ENCODE peak calls at places on chromosomes 5 and 9, in seven cellular contexts. B is H1, G is HCT116, F is HepG2, W is K562, E is GM12878, J is SK-N-SH. N is an unnamed sample.

GRCh38 chr5:93399675-93400074 is 181.3 kb downstream of the NR2F1-AS1 start:
- DNase-seq in B (no peak), G (no peak), F (no peak), W (no peak), E (no peak), J (no peak), N (no peak)

GRCh38 chr5:103582364-103582763 is 19.8 kb upstream of the NUDT12 start:
- DNase-seq in B (no peak), G (peak; percentile 53), F (peak; percentile 35), W (peak; percentile 61), E (peak; percentile 5), J (peak; percentile 32), N (peak; percentile 65)

GRCh38 chr5:89343666-89344065 is 460.7 kb upstream of the MEF2C start:
- DNase-seq in B (no peak), G (no peak), F (no peak), W (peak; percentile 43), E (peak; percentile 97), J (no peak), N (peak; percentile 8)

GRCh38 chr9:124254261-124254682 is 3.5 kb upstream of the NEK6 start:
- DNase-seq in B (no peak), G (no peak), F (no peak), W (no peak), E (peak; percentile 96), J (no peak), N (no peak)

GRCh38 chr5:56278267-56278826 is 45.2 kb upstream of the ANKRD55 start:
- DNase-seq in B (no peak), G (no peak), F (no peak), W (no peak), E (no peak), J (no peak), N (peak; percentile 84)

GRCh38 chr9:134664446-134664845 is 22.8 kb downstream of the COL5A1 start:
- DNase-seq in B (no peak), G (no peak), F (no peak), W (no peak), E (no peak), J (no peak), N (no peak)

GRCh38 chr5:179486596-179487051 is 63.7 kb upstream of the RUFY1 start:
- DNase-seq in B (no peak), G (no peak), F (no peak), W (no peak), E (no peak), J (no peak), N (no peak)

GRCh38 chr9:12014488-12014887 is 678.7 kb upstream of the TYRP1 start:
- DNase-seq in B (no peak), G (no peak), F (no peak), W (no peak), E (no peak), J (no peak), N (no peak)

GRCh38 chr5:12522116-12522515 is 617.9 kb upstream of the CTNND2 start:
- DNase-seq in B (no peak), G (no peak), F (no peak), W (no peak), E (no peak), J (no peak), N (no peak)

GRCh38 chr5:90037646-90038045 is 371.9 kb downstream of the CETN3 start:
- DNase-seq in B (no peak), G (no peak), F (no peak), W (peak; percentile 1), E (no peak), J (no peak), N (no peak)

GRCh38 chr9:126222835-126223431 is 103.7 kb upstream of the MVB12B start:
- DNase-seq in B (peak; percentile 49), G (no peak), F (no peak), W (no peak), E (no peak), J (no peak), N (no peak)

DNA sequence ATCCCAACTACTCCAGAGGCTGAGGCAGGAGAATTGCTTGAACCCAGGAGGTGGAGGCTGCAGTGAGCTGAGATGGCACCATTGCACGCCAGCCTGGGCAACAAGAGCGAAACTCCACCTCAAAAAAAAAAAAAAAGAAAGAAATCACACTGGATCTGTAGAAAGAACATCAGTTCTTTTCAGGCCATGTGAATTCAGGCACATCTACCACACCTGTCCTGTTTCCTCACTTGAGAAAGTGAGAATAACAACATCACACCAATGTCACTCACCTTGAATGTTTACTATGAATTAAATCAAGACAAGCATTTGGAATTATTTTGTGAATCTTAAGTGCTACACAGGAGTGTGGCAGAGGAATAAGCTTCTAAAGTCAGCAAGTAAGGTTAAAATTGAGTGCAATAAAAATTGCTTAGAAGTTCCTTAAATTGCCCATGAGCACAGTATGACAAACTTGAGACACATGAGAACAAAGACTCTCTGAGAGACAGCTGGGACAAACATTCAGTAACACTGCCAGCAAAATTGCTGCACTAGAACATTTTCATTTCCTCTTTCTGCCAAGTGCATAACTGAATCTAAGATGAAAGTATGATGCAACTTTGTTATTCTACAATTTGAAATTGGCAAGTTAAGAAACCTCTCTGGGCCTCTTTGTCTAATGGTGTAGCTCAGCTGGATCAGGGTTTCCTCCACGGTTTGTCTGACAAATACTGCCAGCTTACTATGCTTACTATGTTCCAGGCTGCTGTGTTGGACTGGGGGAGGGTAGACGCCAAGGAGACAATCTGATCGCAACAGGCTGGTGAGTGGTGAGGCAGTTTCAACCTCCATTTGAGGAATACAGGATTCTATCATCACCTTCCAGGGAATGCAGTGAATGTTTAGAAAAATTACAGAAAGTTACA is 1.9 kb upstream of the RIC1 start:
- DNase-seq in B (no peak), G (no peak), F (no peak), W (peak; percentile 76), E (peak; percentile 94), J (peak; percentile 7), N (peak; percentile 79)
- TF ChIP-seq POLR2AphosphoS5 in B (no peak), G (no peak), F (no peak), W (no peak), E (peak; percentile 94), J (no peak), N (peak; percentile 19)

GRCh38 chr5:61886214-61886613 is 419.8 kb upstream of the KIF2A start:
- DNase-seq in B (no peak), G (no peak), F (no peak), W (no peak), E (no peak), J (no peak), N (no peak)

GRCh38 chr5:61884242-61884855 is 421.7 kb upstream of the KIF2A start:
- DNase-seq in B (no peak), G (no peak), F (no peak), W (no peak), E (no peak), J (no peak), N (no peak)

GRCh38 chr5:61882901-61883500 is 423.0 kb upstream of the KIF2A start:
- DNase-seq in B (no peak), G (no peak), F (no peak), W (no peak), E (no peak), J (no peak), N (no peak)

GRCh38 chr5:61878471-61878870 is 427.5 kb upstream of the KIF2A start:
- DNase-seq in B (no peak), G (no peak), F (no peak), W (no peak), E (no peak), J (peak; percentile 15), N (no peak)

GRCh38 chr5:61881821-61882220 is 424.2 kb upstream of the KIF2A start:
- DNase-seq in B (no peak), G (no peak), F (no peak), W (no peak), E (no peak), J (no peak), N (no peak)
- TF ChIP-seq MAX in B (peak; percentile 69), G (no peak), F (no peak), W (no peak), E (no peak), J (no peak), N (no peak)

GRCh38 chr9:94949330-94949729 is 222.8 kb downstream of the AOPEP start:
- DNase-seq in B (no peak), G (no peak), F (no peak), W (no peak), E (no peak), J (no peak), N (no peak)

GRCh38 chr9:94948567-94949235 is 222.2 kb downstream of the AOPEP start:
- DNase-seq in B (no peak), G (no peak), F (no peak), W (no peak), E (no peak), J (no peak), N (no peak)

GRCh38 chr9:94946256-94946655 is 219.8 kb downstream of the AOPEP start:
- DNase-seq in B (no peak), G (no peak), F (no peak), W (no peak), E (no peak), J (no peak), N (no peak)

GRCh38 chr9:94944623-94945022 is 218.1 kb downstream of the AOPEP start:
- DNase-seq in B (no peak), G (no peak), F (no peak), W (no peak), E (no peak), J (no peak), N (no peak)

DNA sequence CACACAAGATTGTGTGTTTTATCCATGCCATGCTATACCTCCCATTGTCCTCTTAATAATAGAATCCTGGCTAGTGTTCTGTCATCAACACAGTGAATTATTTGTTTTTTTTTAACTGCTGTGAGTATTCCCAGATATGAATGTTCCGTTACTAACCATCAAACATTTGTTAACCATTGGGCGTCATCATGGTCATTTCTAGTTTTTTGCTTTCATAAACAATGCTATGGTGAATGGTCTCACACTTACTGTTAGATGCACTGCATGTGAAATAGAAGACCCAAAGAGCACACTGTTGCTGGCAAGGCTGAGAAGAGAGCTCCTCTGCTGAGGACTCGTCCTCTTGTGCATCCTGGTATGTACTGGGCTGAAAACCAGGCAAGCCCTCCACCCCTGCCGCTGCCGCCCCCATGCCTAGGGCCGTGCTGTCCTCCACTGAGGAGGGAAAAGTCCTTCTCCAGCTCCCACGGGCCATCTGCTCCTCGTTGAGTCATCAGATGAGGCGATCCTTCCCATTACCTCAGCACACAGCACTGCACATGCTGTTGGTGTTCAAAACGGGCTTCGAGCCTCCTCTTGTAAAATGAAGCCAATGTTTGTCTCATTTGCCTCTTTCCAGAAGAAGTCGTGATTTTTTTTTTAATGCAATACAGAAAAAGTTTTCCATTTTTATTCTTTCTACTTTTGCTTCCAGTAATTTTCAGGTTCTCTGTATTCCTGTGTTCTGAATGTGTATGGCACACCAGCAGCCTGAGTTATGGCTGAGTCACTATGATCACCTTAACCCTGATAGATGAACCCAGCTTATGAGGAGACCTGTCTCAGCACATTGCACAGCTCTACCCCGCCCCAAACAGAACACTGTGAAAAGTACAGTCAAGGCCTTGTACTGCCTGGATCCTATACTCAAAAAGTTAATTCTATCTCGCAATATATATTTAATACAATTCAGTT is 219.0 kb downstream of the AOPEP start:
- DNase-seq in B (no peak), G (no peak), F (no peak), W (peak; percentile 57), E (no peak), J (no peak), N (peak; percentile 55)
- TF ChIP-seq POLR2AphosphoS5 in B (no peak), G (no peak), F (no peak), W (no peak), E (no peak), J (no peak), N (no peak)

GRCh38 chr5:165031361-165031760 is 1525.9 kb downstream of the MAT2B start:
- DNase-seq in B (no peak), G (no peak), F (no peak), W (no peak), E (no peak), J (no peak), N (no peak)

GRCh38 chr5:165039748-165040147 is 1534.3 kb downstream of the MAT2B start:
- DNase-seq in B (no peak), G (no peak), F (no peak), W (no peak), E (no peak), J (no peak), N (no peak)

GRCh38 chr5:165035520-165035919 is 1530.1 kb downstream of the MAT2B start:
- DNase-seq in B (no peak), G (no peak), F (no peak), W (no peak), E (no peak), J (no peak), N (no peak)
- TF ChIP-seq MAX in B (no peak), G (no peak), F (no peak), W (no peak), E (no peak), J (no peak), N (no peak)

N was measured in endothelial cell of umbilical vein.